ENCODE peak calls at places on chromosome 21, in nine cellular contexts. One of them, this sample, is unnamed. For H3K9me3, the result is how much of the 10 kb centered on the place peaks cover.

GRCh38 chr21:43611598-43612369 is 47.5 kb downstream of the HSF2BP start:
- DNase-seq in effector memory CD4-positive, alpha-beta T cell: no peak
- DNase-seq in pancreas: peak
- DNase-seq in hepatocyte: peak
- DNase-seq in cardiac muscle cell: peak
- DNase-seq in mammary epithelial cell: peak
- DNase-seq in aorta: peak
- DNase-seq in neural progenitor cell: peak
- DNase-seq in ovary: peak
- DNase-seq in this sample: no peak

GRCh38 chr21:33848252-33848953 is 67.2 kb downstream of the ATP5PO start:
- DNase-seq in effector memory CD4-positive, alpha-beta T cell: no peak
- DNase-seq in pancreas: no peak
- DNase-seq in hepatocyte: no peak
- DNase-seq in cardiac muscle cell: no peak
- DNase-seq in mammary epithelial cell: peak
- DNase-seq in aorta: no peak
- DNase-seq in neural progenitor cell: no peak
- DNase-seq in ovary: no peak
- DNase-seq in this sample: no peak

GRCh38 chr21:14688412-14688811 is 142.3 kb upstream of the SAMSN1 start:
- DNase-seq in effector memory CD4-positive, alpha-beta T cell: no peak
- DNase-seq in pancreas: no peak
- DNase-seq in hepatocyte: no peak
- DNase-seq in cardiac muscle cell: no peak
- DNase-seq in mammary epithelial cell: no peak
- DNase-seq in aorta: no peak
- DNase-seq in neural progenitor cell: no peak
- DNase-seq in ovary: no peak
- DNase-seq in this sample: no peak

GRCh38 chr21:25507522-25507921 is 99.8 kb downstream of the MRPL39 start:
- DNase-seq in effector memory CD4-positive, alpha-beta T cell: no peak
- DNase-seq in pancreas: no peak
- DNase-seq in hepatocyte: no peak
- DNase-seq in cardiac muscle cell: no peak
- DNase-seq in mammary epithelial cell: no peak
- DNase-seq in aorta: no peak
- DNase-seq in neural progenitor cell: no peak
- DNase-seq in ovary: no peak
- DNase-seq in this sample: no peak

GRCh38 chr21:38955495-38955894 is 149.8 kb downstream of the ETS2 start:
- DNase-seq in effector memory CD4-positive, alpha-beta T cell: no peak
- DNase-seq in pancreas: no peak
- DNase-seq in hepatocyte: peak
- DNase-seq in cardiac muscle cell: peak
- DNase-seq in mammary epithelial cell: peak
- DNase-seq in aorta: no peak
- DNase-seq in neural progenitor cell: no peak
- DNase-seq in ovary: no peak
- DNase-seq in this sample: no peak

GRCh38 chr21:38897532-38898421 is 92.0 kb downstream of the ETS2 start:
- DNase-seq in effector memory CD4-positive, alpha-beta T cell: no peak
- DNase-seq in pancreas: no peak
- DNase-seq in hepatocyte: no peak
- DNase-seq in cardiac muscle cell: no peak
- DNase-seq in mammary epithelial cell: no peak
- DNase-seq in aorta: no peak
- DNase-seq in neural progenitor cell: no peak
- DNase-seq in ovary: no peak
- DNase-seq in this sample: no peak

GRCh38 chr21:14864211-14865021 is 200.4 kb downstream of the NRIP1 start:
- DNase-seq in effector memory CD4-positive, alpha-beta T cell: no peak
- DNase-seq in pancreas: peak
- DNase-seq in hepatocyte: peak
- DNase-seq in cardiac muscle cell: peak
- DNase-seq in mammary epithelial cell: peak
- DNase-seq in aorta: peak
- DNase-seq in neural progenitor cell: peak
- DNase-seq in ovary: peak
- DNase-seq in this sample: no peak

GRCh38 chr21:35232545-35233176 is 183.6 kb upstream of the RUNX1 start:
- DNase-seq in effector memory CD4-positive, alpha-beta T cell: no peak
- DNase-seq in pancreas: no peak
- DNase-seq in hepatocyte: peak
- DNase-seq in cardiac muscle cell: peak
- DNase-seq in mammary epithelial cell: peak
- DNase-seq in aorta: no peak
- DNase-seq in neural progenitor cell: no peak
- DNase-seq in ovary: peak
- DNase-seq in this sample: no peak

GRCh38 chr21:28867401-28867800 is 125.3 kb downstream of the LTN1 start:
- DNase-seq in effector memory CD4-positive, alpha-beta T cell: no peak
- DNase-seq in pancreas: no peak
- DNase-seq in hepatocyte: no peak
- DNase-seq in cardiac muscle cell: peak
- DNase-seq in mammary epithelial cell: peak
- DNase-seq in aorta: no peak
- DNase-seq in neural progenitor cell: no peak
- DNase-seq in ovary: no peak
- DNase-seq in this sample: no peak

GRCh38 chr21:37866027-37866426 is 50.2 kb downstream of the KCNJ6 start:
- DNase-seq in effector memory CD4-positive, alpha-beta T cell: no peak
- DNase-seq in pancreas: no peak
- DNase-seq in hepatocyte: no peak
- DNase-seq in cardiac muscle cell: no peak
- DNase-seq in mammary epithelial cell: peak
- DNase-seq in aorta: no peak
- DNase-seq in neural progenitor cell: no peak
- DNase-seq in ovary: no peak
- DNase-seq in this sample: no peak

GRCh38 chr21:17119466-17120297 is 393.2 kb upstream of the CXADR start:
- DNase-seq in effector memory CD4-positive, alpha-beta T cell: no peak
- DNase-seq in pancreas: no peak
- DNase-seq in hepatocyte: no peak
- DNase-seq in cardiac muscle cell: no peak
- DNase-seq in mammary epithelial cell: no peak
- DNase-seq in aorta: no peak
- DNase-seq in neural progenitor cell: no peak
- DNase-seq in ovary: no peak
- DNase-seq in this sample: no peak

GRCh38 chr21:24223625-24224024 is 1383.7 kb downstream of the MRPL39 start:
- DNase-seq in effector memory CD4-positive, alpha-beta T cell: no peak
- DNase-seq in pancreas: no peak
- DNase-seq in hepatocyte: no peak
- DNase-seq in cardiac muscle cell: no peak
- DNase-seq in mammary epithelial cell: no peak
- DNase-seq in aorta: no peak
- DNase-seq in neural progenitor cell: no peak
- DNase-seq in ovary: no peak
- DNase-seq in this sample: no peak

GRCh38 chr21:42683371-42684108 is 30.1 kb downstream of the PDE9A start:
- DNase-seq in effector memory CD4-positive, alpha-beta T cell: no peak
- DNase-seq in pancreas: no peak
- DNase-seq in hepatocyte: no peak
- DNase-seq in cardiac muscle cell: no peak
- DNase-seq in mammary epithelial cell: no peak
- DNase-seq in aorta: peak
- DNase-seq in neural progenitor cell: no peak
- DNase-seq in ovary: no peak
- DNase-seq in this sample: no peak

GRCh38 chr21:42037943-42038342 is 27.8 kb upstream of the ZBTB21 start:
- DNase-seq in effector memory CD4-positive, alpha-beta T cell: no peak
- DNase-seq in pancreas: no peak
- DNase-seq in hepatocyte: peak
- DNase-seq in cardiac muscle cell: no peak
- DNase-seq in mammary epithelial cell: no peak
- DNase-seq in aorta: no peak
- DNase-seq in neural progenitor cell: no peak
- DNase-seq in ovary: no peak
- DNase-seq in this sample: no peak

GRCh38 chr21:16942703-16943102 is 570.1 kb upstream of the CXADR start:
- DNase-seq in effector memory CD4-positive, alpha-beta T cell: no peak
- DNase-seq in pancreas: no peak
- DNase-seq in hepatocyte: peak
- DNase-seq in cardiac muscle cell: peak
- DNase-seq in mammary epithelial cell: peak
- DNase-seq in aorta: no peak
- DNase-seq in neural progenitor cell: peak
- DNase-seq in ovary: no peak
- DNase-seq in this sample: no peak

GRCh38 chr21:43343992-43344886 is 82.7 kb downstream of the SIK1 start:
- DNase-seq in effector memory CD4-positive, alpha-beta T cell: no peak
- DNase-seq in pancreas: peak
- DNase-seq in hepatocyte: peak
- DNase-seq in cardiac muscle cell: no peak
- DNase-seq in mammary epithelial cell: no peak
- DNase-seq in aorta: no peak
- DNase-seq in neural progenitor cell: no peak
- DNase-seq in ovary: no peak
- DNase-seq in this sample: no peak

GRCh38 chr21:33022828-33023573 is 2.7 kb upstream of the OLIG2 start:
- DNase-seq in effector memory CD4-positive, alpha-beta T cell: no peak
- DNase-seq in pancreas: no peak
- DNase-seq in hepatocyte: no peak
- DNase-seq in cardiac muscle cell: no peak
- DNase-seq in mammary epithelial cell: no peak
- DNase-seq in aorta: no peak
- DNase-seq in neural progenitor cell: peak
- DNase-seq in ovary: no peak
- DNase-seq in this sample: no peak

GRCh38 chr21:10466200-10466599 is 55.2 kb upstream of the TPTE start:
- DNase-seq in effector memory CD4-positive, alpha-beta T cell: no peak
- DNase-seq in pancreas: no peak
- DNase-seq in hepatocyte: no peak
- DNase-seq in cardiac muscle cell: no peak
- DNase-seq in mammary epithelial cell: no peak
- DNase-seq in aorta: no peak
- DNase-seq in neural progenitor cell: no peak
- DNase-seq in ovary: no peak
- DNase-seq in this sample: no peak
- H3K9me3 ChIP-seq in effector memory CD4-positive, alpha-beta T cell: under half
- H3K9me3 ChIP-seq in pancreas: under half
- H3K9me3 ChIP-seq in hepatocyte: under half
- H3K9me3 ChIP-seq in cardiac muscle cell: under half
- H3K9me3 ChIP-seq in mammary epithelial cell: under half
- H3K9me3 ChIP-seq in aorta: under half
- H3K9me3 ChIP-seq in neural progenitor cell: half or more
- H3K9me3 ChIP-seq in ovary: under half
- H3K9me3 ChIP-seq in this sample: under half

GRCh38 chr21:18810136-18810535 is 406.6 kb upstream of the TMPRSS15 start:
- DNase-seq in effector memory CD4-positive, alpha-beta T cell: no peak
- DNase-seq in pancreas: no peak
- DNase-seq in hepatocyte: no peak
- DNase-seq in cardiac muscle cell: no peak
- DNase-seq in mammary epithelial cell: no peak
- DNase-seq in aorta: no peak
- DNase-seq in neural progenitor cell: no peak
- DNase-seq in ovary: no peak
- DNase-seq in this sample: no peak

DNA sequence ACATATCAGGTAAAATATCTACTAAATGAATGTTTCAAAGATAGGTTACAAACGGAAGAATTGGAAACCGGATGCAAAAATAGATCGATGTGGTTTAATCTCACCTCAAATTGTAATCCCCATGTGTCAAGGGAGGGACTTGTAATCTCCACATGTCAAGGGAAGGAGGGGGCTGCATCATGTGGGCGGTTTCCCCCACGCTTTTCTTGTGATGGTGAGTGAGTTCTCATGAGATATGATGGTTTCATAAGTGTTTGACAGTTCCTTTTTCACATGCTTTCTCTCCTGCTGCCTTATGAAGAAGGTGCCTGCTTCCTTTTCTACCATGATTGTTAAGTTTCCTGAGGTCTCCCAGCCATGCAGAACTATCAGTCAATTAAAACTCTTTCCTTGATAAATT is 408.7 kb upstream of the TMPRSS15 start:
- DNase-seq in effector memory CD4-positive, alpha-beta T cell: no peak
- DNase-seq in pancreas: no peak
- DNase-seq in hepatocyte: no peak
- DNase-seq in cardiac muscle cell: no peak
- DNase-seq in mammary epithelial cell: no peak
- DNase-seq in aorta: no peak
- DNase-seq in neural progenitor cell: no peak
- DNase-seq in ovary: no peak
- DNase-seq in this sample: no peak
- H3K9me3 ChIP-seq in effector memory CD4-positive, alpha-beta T cell: under half
- H3K9me3 ChIP-seq in pancreas: under half
- H3K9me3 ChIP-seq in hepatocyte: under half
- H3K9me3 ChIP-seq in cardiac muscle cell: under half
- H3K9me3 ChIP-seq in mammary epithelial cell: under half
- H3K9me3 ChIP-seq in aorta: under half
- H3K9me3 ChIP-seq in neural progenitor cell: under half
- H3K9me3 ChIP-seq in ovary: under half
- H3K9me3 ChIP-seq in this sample: under half

GRCh38 chr21:31248598-31248997 is 95.5 kb downstream of the TIAM1 start:
- DNase-seq in effector memory CD4-positive, alpha-beta T cell: no peak
- DNase-seq in pancreas: no peak
- DNase-seq in hepatocyte: no peak
- DNase-seq in cardiac muscle cell: no peak
- DNase-seq in mammary epithelial cell: peak
- DNase-seq in aorta: no peak
- DNase-seq in neural progenitor cell: no peak
- DNase-seq in ovary: no peak
- DNase-seq in this sample: no peak

DNA sequence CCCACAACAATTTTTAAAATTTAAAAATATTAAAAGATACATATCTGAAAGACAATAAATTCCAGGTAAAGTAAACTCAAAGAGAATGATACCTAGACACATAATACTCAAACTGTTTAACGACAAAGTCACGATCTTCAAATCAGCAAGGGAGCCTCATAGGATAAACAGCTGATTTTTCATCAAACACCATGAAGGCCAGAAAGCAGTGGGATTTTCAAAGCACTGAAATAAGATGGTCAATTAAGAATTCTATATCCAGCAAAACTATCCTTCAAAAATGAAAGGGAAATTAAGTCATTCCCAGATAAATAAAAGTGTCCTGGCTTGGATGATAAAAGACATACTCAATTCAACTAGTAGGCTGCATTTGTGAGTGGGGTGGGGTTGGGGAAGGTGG is 100.5 kb downstream of the TIAM1 start:
- DNase-seq in effector memory CD4-positive, alpha-beta T cell: no peak
- DNase-seq in pancreas: no peak
- DNase-seq in hepatocyte: no peak
- DNase-seq in cardiac muscle cell: no peak
- DNase-seq in mammary epithelial cell: no peak
- DNase-seq in aorta: no peak
- DNase-seq in neural progenitor cell: no peak
- DNase-seq in ovary: no peak
- DNase-seq in this sample: no peak
- H3K9me3 ChIP-seq in effector memory CD4-positive, alpha-beta T cell: under half
- H3K9me3 ChIP-seq in pancreas: under half
- H3K9me3 ChIP-seq in hepatocyte: under half
- H3K9me3 ChIP-seq in cardiac muscle cell: under half
- H3K9me3 ChIP-seq in mammary epithelial cell: under half
- H3K9me3 ChIP-seq in aorta: under half
- H3K9me3 ChIP-seq in neural progenitor cell: under half
- H3K9me3 ChIP-seq in ovary: under half
- H3K9me3 ChIP-seq in this sample: under half

DNA sequence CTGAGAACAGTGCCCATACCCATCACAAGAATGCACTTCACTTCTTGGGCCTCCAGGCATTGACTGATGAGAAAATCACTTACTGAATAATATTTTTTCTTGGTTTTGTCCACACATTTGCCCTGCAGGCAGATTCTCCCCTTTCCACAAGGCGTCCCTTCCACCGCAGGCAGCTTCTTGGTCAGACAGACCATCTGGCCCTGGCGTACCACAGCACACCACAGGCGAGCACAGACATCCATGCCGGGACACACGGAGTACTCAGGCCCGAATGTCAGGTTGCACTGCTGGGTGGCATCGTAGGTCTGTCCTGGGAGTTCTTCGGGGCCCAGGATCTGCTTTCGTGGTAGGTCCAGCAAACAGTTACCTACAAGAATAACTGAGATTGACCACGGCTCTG is 32.5 kb downstream of the ADAMTS5 start:
- DNase-seq in effector memory CD4-positive, alpha-beta T cell: no peak
- DNase-seq in pancreas: peak
- DNase-seq in hepatocyte: no peak
- DNase-seq in cardiac muscle cell: no peak
- DNase-seq in mammary epithelial cell: no peak
- DNase-seq in aorta: no peak
- DNase-seq in neural progenitor cell: no peak
- DNase-seq in ovary: no peak
- DNase-seq in this sample: no peak
- H3K9me3 ChIP-seq in effector memory CD4-positive, alpha-beta T cell: under half
- H3K9me3 ChIP-seq in pancreas: under half
- H3K9me3 ChIP-seq in hepatocyte: under half
- H3K9me3 ChIP-seq in cardiac muscle cell: under half
- H3K9me3 ChIP-seq in mammary epithelial cell: under half
- H3K9me3 ChIP-seq in aorta: under half
- H3K9me3 ChIP-seq in neural progenitor cell: under half
- H3K9me3 ChIP-seq in ovary: under half
- H3K9me3 ChIP-seq in this sample: under half